ENCODE peak calls at places on chromosomes 1 and 21, in four cellular contexts. One of them, this sample, is unnamed.

GRCh38 chr1:185483647-185484450 is 166.8 kb upstream of the IVNS1ABP start:
- DNase-seq in K562: no peak
- DNase-seq in A549: peak
- DNase-seq in HepG2: no peak
- DNase-seq in this sample: no peak

GRCh38 chr1:2985121-2985561 is 36.1 kb upstream of the ACTRT2 start:
- DNase-seq in K562: no peak
- DNase-seq in A549: no peak
- DNase-seq in HepG2: no peak
- DNase-seq in this sample: no peak

GRCh38 chr1:32881871-32882850 is 4.1 kb upstream of the HPCA start:
- DNase-seq in K562: no peak
- DNase-seq in A549: no peak
- DNase-seq in HepG2: no peak
- DNase-seq in this sample: no peak

GRCh38 chr1:112337028-112337531 is 58.9 kb upstream of the CTTNBP2NL start:
- DNase-seq in K562: peak
- DNase-seq in A549: peak
- DNase-seq in HepG2: peak
- DNase-seq in this sample: peak

GRCh38 chr1:161192476-161193465 is 6.1 kb downstream of the ADAMTS4 start:
- DNase-seq in K562: peak
- DNase-seq in A549: peak
- DNase-seq in HepG2: peak
- DNase-seq in this sample: peak

GRCh38 chr1:70486676-70487470 is 75.8 kb downstream of the CTH start:
- DNase-seq in K562: no peak
- DNase-seq in A549: no peak
- DNase-seq in HepG2: no peak
- DNase-seq in this sample: no peak

GRCh38 chr1:162500805-162501204 is 3.2 kb downstream of the UHMK1 start:
- DNase-seq in K562: no peak
- DNase-seq in A549: no peak
- DNase-seq in HepG2: no peak
- DNase-seq in this sample: no peak

GRCh38 chr21:14121719-14122118 is 89.0 kb downstream of the LIPI start:
- DNase-seq in K562: no peak
- DNase-seq in A549: no peak
- DNase-seq in HepG2: no peak
- DNase-seq in this sample: no peak

GRCh38 chr1:94055459-94056122 is 65.4 kb downstream of the ABCA4 start:
- DNase-seq in K562: no peak
- DNase-seq in A549: no peak
- DNase-seq in HepG2: no peak
- DNase-seq in this sample: no peak

GRCh38 chr1:13675222-13675621 is 24.8 kb upstream of the PRDM2 start:
- DNase-seq in K562: no peak
- DNase-seq in A549: no peak
- DNase-seq in HepG2: no peak
- DNase-seq in this sample: no peak

GRCh38 chr1:234969011-234969441 is 159.6 kb downstream of the TOMM20 start:
- DNase-seq in K562: no peak
- DNase-seq in A549: no peak
- DNase-seq in HepG2: no peak
- DNase-seq in this sample: no peak

GRCh38 chr1:27527223-27527856 is 37.4 kb upstream of the WASF2 start:
- DNase-seq in K562: peak
- DNase-seq in A549: peak
- DNase-seq in HepG2: no peak
- DNase-seq in this sample: peak

GRCh38 chr1:167207940-167208623 is 12.6 kb upstream of the POU2F1 start:
- DNase-seq in K562: no peak
- DNase-seq in A549: no peak
- DNase-seq in HepG2: no peak
- DNase-seq in this sample: no peak

GRCh38 chr1:181043025-181043880 is 9.5 kb downstream of the MR1 start:
- DNase-seq in K562: no peak
- DNase-seq in A549: peak
- DNase-seq in HepG2: peak
- DNase-seq in this sample: no peak

GRCh38 chr1:29682918-29683314 is 446.6 kb downstream of the PTPRU start:
- DNase-seq in K562: no peak
- DNase-seq in A549: no peak
- DNase-seq in HepG2: no peak
- DNase-seq in this sample: no peak

GRCh38 chr1:186014370-186015030 is 280.3 kb downstream of the HMCN1 start:
- DNase-seq in K562: no peak
- DNase-seq in A549: no peak
- DNase-seq in HepG2: no peak
- DNase-seq in this sample: no peak

GRCh38 chr21:44702973-44703730 is 6.2 kb downstream of the KRTAP10-12 start:
- DNase-seq in K562: no peak
- DNase-seq in A549: no peak
- DNase-seq in HepG2: peak
- DNase-seq in this sample: no peak

GRCh38 chr21:45164838-45165237 is 90.5 kb downstream of the ADARB1 start:
- DNase-seq in K562: no peak
- DNase-seq in A549: no peak
- DNase-seq in HepG2: no peak
- DNase-seq in this sample: no peak

GRCh38 chr1:212797681-212798080 is 6.0 kb downstream of the TATDN3 start:
- DNase-seq in K562: no peak
- DNase-seq in A549: no peak
- DNase-seq in HepG2: no peak
- DNase-seq in this sample: no peak

GRCh38 chr1:230084408-230085177 is 17.6 kb downstream of the GALNT2 start:
- DNase-seq in K562: no peak
- DNase-seq in A549: peak
- DNase-seq in HepG2: peak
- DNase-seq in this sample: no peak

GRCh38 chr1:53442297-53442696 is 16.9 kb upstream of the DMRTB1 start:
- DNase-seq in K562: no peak
- DNase-seq in A549: no peak
- DNase-seq in HepG2: no peak
- DNase-seq in this sample: no peak

GRCh38 chr1:50975436-50975835 is 5.4 kb downstream of the CDKN2C start:
- DNase-seq in K562: no peak
- DNase-seq in A549: no peak
- DNase-seq in HepG2: no peak
- DNase-seq in this sample: no peak

GRCh38 chr1:212229654-212230053 is 55.6 kb upstream of the PPP2R5A start:
- DNase-seq in K562: peak
- DNase-seq in A549: no peak
- DNase-seq in HepG2: no peak
- DNase-seq in this sample: no peak

GRCh38 chr1:161427733-161428516 is 60.2 kb upstream of the CFAP126 start:
- DNase-seq in K562: peak
- DNase-seq in A549: peak
- DNase-seq in HepG2: peak
- DNase-seq in this sample: peak

GRCh38 chr21:31346256-31346821 is 2.3 kb upstream of the TIAM1 start:
- DNase-seq in K562: no peak
- DNase-seq in A549: no peak
- DNase-seq in HepG2: no peak
- DNase-seq in this sample: no peak

GRCh38 chr1:243475966-243476365 is 220.1 kb downstream of the SDCCAG8 start:
- DNase-seq in K562: peak
- DNase-seq in A549: peak
- DNase-seq in HepG2: no peak
- DNase-seq in this sample: peak

GRCh38 chr1:83802450-83803152 is 196.3 kb downstream of the TTLL7 start:
- DNase-seq in K562: no peak
- DNase-seq in A549: no peak
- DNase-seq in HepG2: no peak
- DNase-seq in this sample: no peak

GRCh38 chr21:38804030-38804616 is 1.6 kb upstream of the ETS2 start:
- DNase-seq in K562: no peak
- DNase-seq in A549: no peak
- DNase-seq in HepG2: no peak
- DNase-seq in this sample: no peak

GRCh38 chr1:158329807-158330206 is 1.5 kb downstream of the CD1B start:
- DNase-seq in K562: no peak
- DNase-seq in A549: peak
- DNase-seq in HepG2: no peak
- DNase-seq in this sample: peak

GRCh38 chr1:232963366-232963765 is 13.0 kb downstream of the NTPCR start:
- DNase-seq in K562: no peak
- DNase-seq in A549: no peak
- DNase-seq in HepG2: no peak
- DNase-seq in this sample: no peak

GRCh38 chr21:40902299-40902698 is 55.3 kb upstream of the DSCAM start:
- DNase-seq in K562: no peak
- DNase-seq in A549: no peak
- DNase-seq in HepG2: no peak
- DNase-seq in this sample: no peak

GRCh38 chr21:45182958-45183357 is 104.7 kb downstream of the POFUT2 start:
- DNase-seq in K562: no peak
- DNase-seq in A549: no peak
- DNase-seq in HepG2: no peak
- DNase-seq in this sample: no peak

GRCh38 chr1:217138839-217139466 is 415.7 kb upstream of the ESRRG start:
- DNase-seq in K562: no peak
- DNase-seq in A549: no peak
- DNase-seq in HepG2: no peak
- DNase-seq in this sample: peak

GRCh38 chr1:183080406-183080805 is 57.2 kb downstream of the LAMC1 start:
- DNase-seq in K562: no peak
- DNase-seq in A549: peak
- DNase-seq in HepG2: no peak
- DNase-seq in this sample: no peak

GRCh38 chr21:46392921-46393320 is 65.8 kb upstream of the DIP2A start:
- DNase-seq in K562: no peak
- DNase-seq in A549: no peak
- DNase-seq in HepG2: no peak
- DNase-seq in this sample: no peak

GRCh38 chr1:220527279-220528048 is 472 bp upstream of the MARK1 start:
- DNase-seq in K562: no peak
- DNase-seq in A549: no peak
- DNase-seq in HepG2: no peak
- DNase-seq in this sample: no peak

GRCh38 chr1:115280073-115280472 is 58.0 kb downstream of the NGF start:
- DNase-seq in K562: no peak
- DNase-seq in A549: no peak
- DNase-seq in HepG2: no peak
- DNase-seq in this sample: no peak

GRCh38 chr1:165857046-165857801 is 29.8 kb downstream of the UCK2 start:
- DNase-seq in K562: no peak
- DNase-seq in A549: peak
- DNase-seq in HepG2: peak
- DNase-seq in this sample: no peak

GRCh38 chr1:25617626-25618432 is 1.2 kb downstream of the MAN1C1 start:
- DNase-seq in K562: no peak
- DNase-seq in A549: no peak
- DNase-seq in HepG2: no peak
- DNase-seq in this sample: peak
- TF ChIP-seq NR3C1 in K562: no peak
- TF ChIP-seq NR3C1 in A549: no peak
- TF ChIP-seq NR3C1 in HepG2: no peak
- TF ChIP-seq NR3C1 in this sample: no peak

DNA sequence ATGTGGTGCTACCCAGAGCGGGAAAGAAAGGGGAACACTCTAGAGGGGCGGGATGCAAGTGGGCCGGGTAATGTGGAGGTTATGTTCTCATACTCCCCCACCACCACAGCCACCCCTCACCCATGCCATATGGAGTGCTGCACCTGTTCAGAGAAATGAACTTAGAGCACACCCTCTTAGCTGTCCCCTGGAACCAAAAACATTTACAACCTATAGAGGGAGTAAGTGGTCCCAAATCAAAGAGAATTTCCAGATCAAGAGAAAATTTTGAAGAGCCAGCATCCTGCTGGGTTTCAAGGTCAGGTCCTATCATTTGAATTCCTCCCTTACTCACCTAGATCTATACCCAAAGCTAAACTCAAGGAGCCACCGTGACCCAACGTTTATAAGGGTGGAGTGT is 319.5 kb downstream of the BRINP2 start:
- DNase-seq in K562: no peak
- DNase-seq in A549: no peak
- DNase-seq in HepG2: no peak
- DNase-seq in this sample: no peak
- TF ChIP-seq NR3C1 in K562: no peak
- TF ChIP-seq NR3C1 in A549: no peak
- TF ChIP-seq NR3C1 in HepG2: no peak
- TF ChIP-seq NR3C1 in this sample: no peak

GRCh38 chr1:205423814-205424399 is 2.1 kb upstream of the LEMD1 start:
- DNase-seq in K562: no peak
- DNase-seq in A549: no peak
- DNase-seq in HepG2: no peak
- DNase-seq in this sample: no peak

GRCh38 chr1:205421728-205422127 is at the start of gene LEMD1:
- DNase-seq in K562: no peak
- DNase-seq in A549: no peak
- DNase-seq in HepG2: no peak
- DNase-seq in this sample: no peak

GRCh38 chr1:205423248-205423647 is 1.4 kb upstream of the LEMD1 start:
- DNase-seq in K562: no peak
- DNase-seq in A549: no peak
- DNase-seq in HepG2: no peak
- DNase-seq in this sample: no peak

GRCh38 chr1:205420938-205421337 is 918 bp downstream of the LEMD1 start:
- DNase-seq in K562: no peak
- DNase-seq in A549: no peak
- DNase-seq in HepG2: no peak
- DNase-seq in this sample: no peak

GRCh38 chr1:205424881-205425635 is 3.2 kb upstream of the LEMD1 start:
- DNase-seq in K562: no peak
- DNase-seq in A549: no peak
- DNase-seq in HepG2: no peak
- DNase-seq in this sample: no peak
- TF ChIP-seq NR3C1 in K562: no peak
- TF ChIP-seq NR3C1 in A549: no peak
- TF ChIP-seq NR3C1 in HepG2: no peak
- TF ChIP-seq NR3C1 in this sample: no peak

GRCh38 chr1:197915217-197915616 is 2.0 kb upstream of the LHX9 start:
- DNase-seq in K562: no peak
- DNase-seq in A549: no peak
- DNase-seq in HepG2: no peak
- DNase-seq in this sample: no peak
- TF ChIP-seq NR3C1 in K562: no peak
- TF ChIP-seq NR3C1 in A549: no peak
- TF ChIP-seq NR3C1 in HepG2: no peak
- TF ChIP-seq NR3C1 in this sample: no peak

GRCh38 chr1:43441894-43442632 is 11.7 kb downstream of the HYI start:
- DNase-seq in K562: no peak
- DNase-seq in A549: no peak
- DNase-seq in HepG2: no peak
- DNase-seq in this sample: no peak

GRCh38 chr1:43440358-43440757 is 13.4 kb downstream of the HYI start:
- DNase-seq in K562: no peak
- DNase-seq in A549: no peak
- DNase-seq in HepG2: no peak
- DNase-seq in this sample: no peak

GRCh38 chr1:43439781-43440180 is 13.9 kb downstream of the HYI start:
- DNase-seq in K562: no peak
- DNase-seq in A549: no peak
- DNase-seq in HepG2: no peak
- DNase-seq in this sample: no peak

GRCh38 chr1:43442756-43443155 is 11.0 kb downstream of the HYI start:
- DNase-seq in K562: no peak
- DNase-seq in A549: no peak
- DNase-seq in HepG2: no peak
- DNase-seq in this sample: no peak

GRCh38 chr1:43441166-43441893 is 12.4 kb downstream of the HYI start:
- DNase-seq in K562: no peak
- DNase-seq in A549: no peak
- DNase-seq in HepG2: no peak
- DNase-seq in this sample: no peak
- TF ChIP-seq NR3C1 in K562: no peak
- TF ChIP-seq NR3C1 in A549: no peak
- TF ChIP-seq NR3C1 in HepG2: no peak
- TF ChIP-seq NR3C1 in this sample: no peak

This sample was measured in WTC11.